ENCODE peak calls at places on chromosomes 12 and 14, in four cellular contexts. P is lung; I is neural progenitor cell; B is effector memory CD4-positive, alpha-beta T cell. S is an unnamed sample. For H3K4me1, the result is how much of the 10 kb centered on the place peaks cover.

GRCh38 chr14:67461341-67461985 is 27.1 kb downstream of the TMEM229B start:
- DNase-seq in I (no peak), P (no peak), B (no peak), S (no peak)

GRCh38 chr12:27244680-27245005 is 557 bp downstream of the STK38L start:
- DNase-seq in I (no peak), P (no peak), B (no peak), S (no peak)

GRCh38 chr12:79020106-79020505 is 155.5 kb downstream of the SYT1 start:
- DNase-seq in I (no peak), P (no peak), B (no peak), S (no peak)

GRCh38 chr14:104112113-104112505 is 26.3 kb upstream of the KIF26A start:
- DNase-seq in I (no peak), B (no peak), P (no peak), S (no peak)

GRCh38 chr12:98352835-98353234 is 162.6 kb upstream of the TMPO start:
- DNase-seq in B (no peak), I (no peak), P (no peak), S (no peak)

GRCh38 chr12:84508325-84508861 is 404.2 kb downstream of the SLC6A15 start:
- DNase-seq in B (no peak), P (no peak), I (peak), S (no peak)

GRCh38 chr12:71746983-71747611 is 7.6 kb upstream of the RAB21 start:
- DNase-seq in B (peak), P (peak), I (peak), S (peak)

GRCh38 chr12:49347307-49348237 is 884 bp downstream of the DNAJC22 start:
- DNase-seq in B (peak), I (peak), P (peak), S (peak)

GRCh38 chr12:122961551-122962329 is 4.5 kb downstream of the ABCB9 start:
- DNase-seq in B (no peak), I (no peak), P (no peak), S (no peak)

GRCh38 chr12:27319394-27319793 is 13.2 kb upstream of the BMAL2 start:
- DNase-seq in I (no peak), B (no peak), P (no peak), S (no peak)

GRCh38 chr14:90612801-90613200 is 203.4 kb downstream of the TTC7B start:
- DNase-seq in P (no peak), B (no peak), I (no peak), S (no peak)

GRCh38 chr12:103495783-103496456 is at the start of gene C12orf42:
- DNase-seq in B (no peak), P (no peak), I (peak), S (peak)

GRCh38 chr12:99959549-99960170 is 25.1 kb downstream of the ANKS1B start:
- DNase-seq in I (no peak), B (no peak), P (no peak), S (no peak)

GRCh38 chr12:5442251-5443006 is 10.5 kb downstream of the NTF3 start:
- DNase-seq in P (no peak), I (peak), B (no peak), S (no peak)

GRCh38 chr14:45716506-45716905 is 463.5 kb upstream of the MIS18BP1 start:
- DNase-seq in B (no peak), P (no peak), I (peak), S (no peak)

GRCh38 chr12:34625116-34625515 is 602.8 kb downstream of the ALG10 start:
- DNase-seq in P (no peak), B (no peak), I (no peak), S (no peak)

GRCh38 chr14:104169005-104169764 is 30.8 kb downstream of the KIF26A start:
- DNase-seq in P (no peak), B (no peak), I (peak), S (no peak)

GRCh38 chr12:6234214-6234613 is 34.0 kb downstream of the CD9 start:
- DNase-seq in B (no peak), P (no peak), I (no peak), S (no peak)

GRCh38 chr14:83047436-83047835 is 1513.8 kb upstream of the SEL1L start:
- DNase-seq in I (no peak), P (no peak), B (no peak), S (no peak)

GRCh38 chr14:102182901-102183619 is 43.4 kb downstream of the WDR20 start:
- DNase-seq in P (no peak), I (no peak), B (no peak), S (no peak)

GRCh38 chr12:40325349-40325960 is 100.7 kb downstream of the LRRK2 start:
- DNase-seq in I (peak), B (no peak), P (no peak), S (no peak)

GRCh38 chr14:54683882-54684794 is 117.2 kb downstream of the SAMD4A start:
- DNase-seq in P (no peak), I (peak), B (no peak), S (no peak)

GRCh38 chr12:25767613-25768012 is 190.9 kb upstream of the RASSF8 start:
- DNase-seq in I (no peak), P (no peak), B (no peak), S (no peak)

GRCh38 chr12:113048716-113049127 is 7.8 kb upstream of the DTX1 start:
- DNase-seq in B (peak), I (peak), P (peak), S (peak)

GRCh38 chr14:68359862-68360552 is 432.9 kb downstream of the ZFP36L1 start:
- DNase-seq in B (no peak), P (peak), I (no peak), S (no peak)

GRCh38 chr14:72420749-72421452 is 473.0 kb downstream of the DPF3 start:
- DNase-seq in P (peak), I (peak), B (peak), S (peak)

GRCh38 chr12:91222746-91223145 is 40.1 kb upstream of the DCN start:
- DNase-seq in B (no peak), P (no peak), I (no peak), S (no peak)

GRCh38 chr12:68028647-68029046 is 39.4 kb downstream of the IFNG-AS1 start:
- DNase-seq in P (no peak), I (no peak), B (no peak), S (no peak)

GRCh38 chr14:103563089-103563620 is 395 bp downstream of the COA8 start:
- DNase-seq in P (peak), I (no peak), B (no peak), S (no peak)

GRCh38 chr14:92373336-92373735 is 50.4 kb downstream of the SLC24A4 start:
- DNase-seq in I (no peak), B (no peak), P (no peak), S (no peak)

GRCh38 chr12:26273811-26274210 is 78.4 kb downstream of the SSPN start:
- DNase-seq in I (no peak), B (no peak), P (no peak), S (peak)

GRCh38 chr12:58011676-58012075 is 70.3 kb downstream of the ATP23 start:
- DNase-seq in P (no peak), I (no peak), B (no peak), S (peak)

GRCh38 chr12:29781705-29782266 is 2.0 kb downstream of the TMTC1 start:
- DNase-seq in P (no peak), I (no peak), B (no peak), S (no peak)

GRCh38 chr14:21023817-21024667 is 819 bp downstream of the NDRG2 start:
- DNase-seq in B (no peak), P (no peak), I (no peak), S (no peak)

GRCh38 chr12:89451876-89452275 is 72.7 kb downstream of the GALNT4 start:
- DNase-seq in P (no peak), I (peak), B (no peak), S (peak)

GRCh38 chr14:51014086-51014485 is 69.8 kb upstream of the PYGL start:
- DNase-seq in I (peak), P (no peak), B (no peak), S (no peak)

GRCh38 chr14:53367631-53368030 is 214.5 kb upstream of the DDHD1 start:
- DNase-seq in P (no peak), I (no peak), B (no peak), S (no peak)

GRCh38 chr12:6180300-6181051 is 19.7 kb upstream of the CD9 start:
- DNase-seq in P (peak), I (no peak), B (no peak), S (peak)

GRCh38 chr12:101784376-101784775 is 45.1 kb upstream of the SYCP3 start:
- DNase-seq in P (no peak), B (no peak), I (no peak), S (no peak)
- H3K4me1 ChIP-seq in P (under half), B (under half), I (under half), S (under half)

GRCh38 chr12:106585862-106586534 is 3.2 kb downstream of the RFX4 start:
- DNase-seq in P (no peak), I (peak), B (no peak), S (no peak)

GRCh38 chr12:106583578-106584103 is 837 bp downstream of the RFX4 start:
- DNase-seq in P (no peak), B (no peak), I (peak), S (no peak)

GRCh38 chr12:106584104-106585064 is 1.6 kb downstream of the RFX4 start:
- DNase-seq in P (no peak), I (peak), B (no peak), S (peak)

GRCh38 chr12:106586535-106586802 is 3.7 kb downstream of the RFX4 start:
- DNase-seq in I (peak), P (no peak), B (no peak), S (no peak)

GRCh38 chr12:106585237-106585834 is 2.5 kb downstream of the RFX4 start:
- DNase-seq in P (no peak), I (peak), B (no peak), S (no peak)
- H3K4me3 ChIP-seq in P (no peak), I (peak), B (no peak), S (no peak)

DNA sequence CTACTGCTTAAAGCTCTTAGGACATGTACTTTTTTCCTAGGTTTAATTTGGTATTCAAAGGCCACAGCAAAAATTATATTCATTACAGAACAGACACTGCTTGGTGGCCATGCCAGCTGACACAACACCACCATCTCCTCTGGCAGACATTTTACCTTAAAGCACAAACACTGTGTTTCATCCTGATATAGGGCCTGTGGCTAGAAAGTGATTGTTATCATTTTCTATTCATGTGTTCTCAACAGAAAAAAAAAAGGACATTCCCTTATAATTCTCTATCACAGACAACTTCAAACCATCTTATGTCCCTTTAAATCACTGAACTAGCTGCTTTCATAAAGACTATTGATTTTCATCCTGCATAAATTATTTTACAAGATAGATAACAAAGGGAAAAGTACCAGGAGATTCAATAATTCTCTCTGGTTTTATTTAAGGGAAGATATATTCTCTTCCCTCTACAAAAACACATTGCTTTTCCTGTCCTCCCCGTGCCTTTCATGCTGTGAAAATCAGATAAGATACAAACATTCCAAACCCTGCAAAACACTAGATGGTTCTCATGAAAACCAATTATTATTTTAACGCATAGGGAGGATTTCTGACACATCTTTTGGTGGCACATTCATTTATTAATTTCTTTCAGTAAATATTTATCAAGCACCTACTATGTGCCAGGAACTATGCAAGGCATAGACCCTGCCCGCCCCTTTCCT is 139.3 kb upstream of the TMCC3 start:
- DNase-seq in P (no peak), I (no peak), B (no peak), S (no peak)
- H3K27ac ChIP-seq in P (no peak), I (no peak), B (no peak), S (no peak)

GRCh38 chr12:20863056-20863455 is 52.6 kb downstream of the SLCO1B3 start:
- DNase-seq in I (peak), P (no peak), B (no peak), S (no peak)

GRCh38 chr12:20865873-20866272 is 55.4 kb downstream of the SLCO1B3 start:
- DNase-seq in B (no peak), I (no peak), P (no peak), S (no peak)

DNA sequence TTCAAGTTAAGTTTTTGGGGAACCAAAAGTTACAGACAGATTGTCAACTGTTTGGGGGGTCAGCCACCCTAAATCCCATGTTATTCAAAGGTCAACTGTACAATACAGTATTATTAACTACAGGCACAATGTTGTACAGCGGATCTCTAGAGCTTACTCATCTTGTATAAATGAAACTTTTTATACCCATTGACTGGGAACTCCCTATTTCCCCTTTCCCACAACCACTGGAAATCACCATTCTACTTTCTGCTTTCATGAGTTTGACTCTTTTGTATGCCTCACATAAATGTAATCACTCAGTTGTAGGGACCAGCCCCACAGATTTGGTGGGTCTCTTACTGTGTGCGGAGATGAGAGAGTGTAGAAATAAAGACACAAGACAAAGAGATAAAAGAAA is 57.8 kb downstream of the SLCO1B3 start:
- DNase-seq in I (no peak), B (no peak), P (no peak), S (no peak)
- H3K4me1 ChIP-seq in I (under half), B (under half), P (under half), S (under half)

GRCh38 chr12:119807380-119807779 is 69.7 kb downstream of the CIT start:
- DNase-seq in P (no peak), B (no peak), I (no peak), S (no peak)

GRCh38 chr12:119802472-119802871 is 74.6 kb downstream of the CIT start:
- DNase-seq in I (peak), P (no peak), B (no peak), S (no peak)

GRCh38 chr12:119808441-119808840 is 68.7 kb downstream of the CIT start:
- DNase-seq in P (no peak), I (no peak), B (no peak), S (no peak)

GRCh38 chr12:119804011-119804641 is 73.0 kb downstream of the CIT start:
- DNase-seq in B (no peak), I (peak), P (peak), S (peak)

GRCh38 chr12:119803391-119803791 is 73.7 kb downstream of the CIT start:
- DNase-seq in B (no peak), I (peak), P (no peak), S (no peak)
- H3K4me3 ChIP-seq in B (no peak), I (peak), P (no peak), S (no peak)

S was measured in SJSA1.